ENCODE peak calls at places on chromosomes 13 and 19, in eight cellular contexts. E, I, N, O, L, V, D and H are unnamed samples.

GRCh38 chr19:46239193-46239767 is 9.7 kb downstream of the IGFL1 start:
- DNase-seq in E (no peak), I (no peak), N (no peak), O (no peak), L (no peak), V (no peak), D (no peak), H (no peak)

GRCh38 chr13:61880576-61881283 is 465.1 kb upstream of the PCDH20 start:
- DNase-seq in E (peak; percentile 65), I (peak; percentile 24), N (peak; percentile 6), O (peak; percentile 41), L (peak; percentile 33), V (peak; percentile 59), D (peak; percentile 26), H (peak; percentile 35)

GRCh38 chr19:40990972-40991381 is at the start of gene CYP2B6:
- DNase-seq in E (no peak), I (no peak), N (no peak), O (no peak), L (peak; percentile 13), V (no peak), D (no peak), H (no peak)

GRCh38 chr19:40208602-40209001 is 9.6 kb downstream of the TTC9B start:
- DNase-seq in E (no peak), I (no peak), N (no peak), O (no peak), L (no peak), V (no peak), D (no peak), H (no peak)

GRCh38 chr13:44730099-44730498 is 154.0 kb upstream of the TSC22D1 start:
- DNase-seq in E (no peak), I (no peak), N (no peak), O (no peak), L (no peak), V (no peak), D (no peak), H (no peak)

GRCh38 chr19:3055741-3056453 is 6.4 kb downstream of the TLE5 start:
- DNase-seq in E (peak; percentile 63), I (no peak), N (no peak), O (no peak), L (peak; percentile 81), V (no peak), D (peak; percentile 26), H (no peak)

GRCh38 chr13:99123101-99124045 is 77.3 kb upstream of the UBAC2 start:
- DNase-seq in E (no peak), I (no peak), N (peak; percentile 73), O (no peak), L (no peak), V (no peak), D (no peak), H (no peak)

GRCh38 chr13:42270857-42271215 is 1.1 kb upstream of the AKAP11 start:
- DNase-seq in E (no peak), I (no peak), N (no peak), O (no peak), L (no peak), V (no peak), D (no peak), H (no peak)

GRCh38 chr19:8615813-8616596 is 5.5 kb upstream of the ADAMTS10 start:
- DNase-seq in E (peak; percentile 64), I (peak; percentile 68), N (peak; percentile 58), O (peak; percentile 43), L (peak; percentile 84), V (peak; percentile 66), D (peak; percentile 60), H (peak; percentile 46)

GRCh38 chr19:19539738-19540703 is 2.0 kb downstream of the CILP2 start:
- DNase-seq in E (peak; percentile 53), I (peak; percentile 93), N (peak; percentile 77), O (peak; percentile 54), L (peak; percentile 50), V (peak; percentile 59), D (peak; percentile 80), H (no peak)

DNA sequence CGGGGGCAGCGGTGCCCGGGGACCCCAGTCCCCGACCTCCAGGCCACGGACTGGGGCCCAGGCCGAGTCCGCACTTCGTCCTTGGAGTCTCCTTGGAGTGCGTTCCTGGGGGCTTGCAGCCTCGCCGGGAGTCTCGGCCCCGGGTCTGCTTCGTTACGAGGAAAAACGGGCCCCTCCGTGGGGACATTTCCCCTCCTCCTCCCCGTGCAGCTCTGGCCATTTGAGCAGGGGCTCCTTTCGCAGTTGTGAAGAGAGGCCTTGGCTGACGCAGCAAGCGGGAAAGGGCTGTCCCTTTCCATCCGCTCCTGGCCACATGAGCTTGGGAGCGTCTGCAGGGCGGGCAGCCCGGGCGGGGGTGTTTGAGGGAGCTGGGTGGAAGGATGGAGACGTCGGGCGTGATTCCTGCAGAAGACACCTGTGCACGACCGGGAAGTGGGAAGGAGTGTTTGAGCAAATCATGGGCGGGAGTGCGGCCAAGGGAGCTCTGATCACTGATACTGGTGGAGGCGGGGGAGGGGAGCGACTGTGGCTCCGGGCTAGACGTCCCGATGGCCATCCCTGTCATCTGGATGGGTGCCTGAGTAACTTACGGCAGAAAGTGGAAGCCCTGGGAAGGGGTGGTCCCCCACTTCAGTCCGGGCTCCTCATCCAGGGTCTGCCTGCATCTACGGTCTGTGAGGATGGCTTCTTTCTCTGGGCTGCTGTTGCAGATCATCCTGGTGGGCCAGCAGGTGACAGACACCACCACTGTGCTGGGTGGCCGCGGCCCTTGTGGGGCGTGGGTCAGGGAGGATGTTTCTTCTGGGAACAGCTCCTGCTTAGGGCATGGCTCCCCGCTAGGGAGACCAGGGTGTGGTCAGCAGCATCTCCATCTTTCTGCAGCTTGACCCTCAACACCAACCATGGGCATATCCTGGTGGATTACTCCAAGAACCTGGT is 736 bp downstream of the GPI start:
- DNase-seq in E (peak; percentile 61), I (peak; percentile 67), N (peak; percentile 72), O (peak; percentile 36), L (peak; percentile 14), V (peak; percentile 57), D (no peak), H (no peak)
- TF ChIP-seq EZH2phosphoT487 in E (no peak), I (no peak), N (no peak), O (no peak), L (no peak), V (no peak), D (no peak), H (no peak)

GRCh38 chr19:53112286-53112685 is 9.1 kb upstream of the ZNF160 start:
- DNase-seq in E (no peak), I (no peak), N (peak; percentile 67), O (no peak), L (peak; percentile 31), V (no peak), D (no peak), H (no peak)
- H3K9me3 ChIP-seq in E (peaks cover 6% of the 10 kb centered on the region), I (no peaks in the 10 kb centered on the region), N (no peaks in the 10 kb centered on the region), O (peaks cover 5% of the 10 kb centered on the region), L (peaks cover 34% of the 10 kb centered on the region), V (peaks cover under 1% of the 10 kb centered on the region), D (peaks cover 5% of the 10 kb centered on the region), H (no peaks in the 10 kb centered on the region)

GRCh38 chr13:110103026-110103425 is 203.9 kb downstream of the COL4A1 start:
- DNase-seq in E (no peak), I (no peak), N (no peak), O (no peak), L (no peak), V (no peak), D (no peak), H (no peak)
- TF ChIP-seq EZH2phosphoT487 in E (no peak), I (no peak), N (no peak), O (no peak), L (no peak), V (no peak), D (no peak), H (no peak)

GRCh38 chr13:100625447-100625846 is 36.9 kb upstream of the GGACT start:
- DNase-seq in E (no peak), I (no peak), N (no peak), O (no peak), L (no peak), V (no peak), D (no peak), H (no peak)
- H3K9me3 ChIP-seq in E (no peaks in the 10 kb centered on the region), I (no peaks in the 10 kb centered on the region), N (no peaks in the 10 kb centered on the region), O (no peaks in the 10 kb centered on the region), L (no peaks in the 10 kb centered on the region), V (no peaks in the 10 kb centered on the region), D (no peaks in the 10 kb centered on the region), H (no peaks in the 10 kb centered on the region)

GRCh38 chr13:46598140-46598819 is 45.3 kb downstream of the LRCH1 start:
- DNase-seq in E (no peak), I (no peak), N (no peak), O (peak; percentile 89), L (no peak), V (no peak), D (no peak), H (peak; percentile 50)
- TF ChIP-seq EZH2phosphoT487 in E (no peak), I (no peak), N (no peak), O (no peak), L (no peak), V (no peak), D (no peak), H (no peak)

GRCh38 chr19:12077375-12077774 is 12.8 kb downstream of the ZNF844 start:
- DNase-seq in E (no peak), I (no peak), N (no peak), O (no peak), L (no peak), V (no peak), D (no peak), H (no peak)
- H3K9me3 ChIP-seq in E (peaks cover 84% of the 10 kb centered on the region), I (peaks cover 24% of the 10 kb centered on the region), N (peaks cover 22% of the 10 kb centered on the region), O (peaks cover 60% of the 10 kb centered on the region), L (peaks cover 76% of the 10 kb centered on the region), V (peaks cover 72% of the 10 kb centered on the region), D (peaks cover 24% of the 10 kb centered on the region), H (no peaks in the 10 kb centered on the region)

DNA sequence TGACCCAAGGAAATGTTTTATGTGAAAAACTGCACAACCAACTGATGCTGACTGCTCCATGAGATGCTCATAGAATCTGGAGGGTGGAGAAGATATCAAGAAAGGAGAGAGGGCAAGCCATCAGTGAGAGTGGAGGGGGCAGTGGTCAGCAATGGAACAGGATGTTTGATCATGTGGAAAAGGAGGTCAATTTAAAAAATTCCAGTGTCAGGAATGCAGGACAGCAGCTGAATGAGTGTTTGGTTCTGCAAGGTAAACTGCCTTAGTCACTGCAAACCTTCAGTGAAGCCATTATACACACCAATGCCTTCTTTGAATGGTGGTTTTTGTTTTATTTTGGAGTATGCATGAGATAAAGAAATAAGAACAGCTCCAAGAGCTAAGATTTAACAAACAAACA is 121.5 kb downstream of the FGF14 start:
- DNase-seq in E (no peak), I (no peak), N (no peak), O (no peak), L (no peak), V (peak; percentile 23), D (no peak), H (no peak)
- TF ChIP-seq EZH2phosphoT487 in E (no peak), I (no peak), N (no peak), O (no peak), L (no peak), V (no peak), D (no peak), H (no peak)